ENCODE peak calls at places on chromosomes 12 and 14, in four cellular contexts. U, C, B and A are unnamed samples.

GRCh38 chr12:13112968-13113367 is 9.5 kb upstream of the GSG1 start:
- DNase-seq in C (no peak), U (no peak), B (no peak), A (no peak)

GRCh38 chr14:105876829-105877228 is 350.4 kb downstream of the TMEM121 start:
- DNase-seq in B (no peak), C (no peak), U (no peak), A (no peak)

GRCh38 chr12:93363854-93364297 is 13.8 kb upstream of the NUDT4 start:
- DNase-seq in U (peak), C (no peak), B (no peak), A (no peak)

GRCh38 chr12:24997970-24998582 is 49.2 kb upstream of the BCAT1 start:
- DNase-seq in U (no peak), C (no peak), B (no peak), A (peak)

GRCh38 chr12:106493531-106493930 is 89.3 kb upstream of the RFX4 start:
- DNase-seq in B (no peak), U (no peak), C (peak), A (no peak)

GRCh38 chr14:76564471-76565119 is 188.7 kb downstream of the ESRRB start:
- DNase-seq in B (peak), U (peak), C (no peak), A (no peak)

GRCh38 chr14:93322886-93323596 is 9.8 kb downstream of the BTBD7 start:
- DNase-seq in U (peak), B (no peak), C (no peak), A (no peak)

GRCh38 chr12:25816637-25817036 is 141.8 kb upstream of the RASSF8 start:
- DNase-seq in B (no peak), U (no peak), C (no peak), A (no peak)

GRCh38 chr12:110582286-110583136 is 607 bp downstream of the PPTC7 start:
- DNase-seq in U (peak), C (no peak), B (no peak), A (no peak)
- TF ChIP-seq TCF7L2 in U (no peak), C (no peak), B (no peak), A (no peak)

GRCh38 chr14:63275611-63276010 is 43.1 kb downstream of the GPHB5 start:
- DNase-seq in U (no peak), C (no peak), B (no peak), A (no peak)
- TF ChIP-seq TCF7L2 in U (no peak), C (no peak), B (no peak), A (no peak)

GRCh38 chr12:113698505-113698858 is 226.8 kb upstream of the LHX5 start:
- DNase-seq in B (no peak), U (no peak), C (no peak), A (no peak)

GRCh38 chr12:113702796-113703195 is 231.1 kb upstream of the LHX5 start:
- DNase-seq in C (no peak), U (no peak), B (no peak), A (no peak)

GRCh38 chr12:113697104-113697503 is 225.4 kb upstream of the LHX5 start:
- DNase-seq in C (no peak), U (no peak), B (no peak), A (no peak)

GRCh38 chr12:113697646-113698504 is 226.2 kb upstream of the LHX5 start:
- DNase-seq in U (no peak), B (no peak), C (no peak), A (no peak)

GRCh38 chr12:113700943-113701342 is 229.3 kb upstream of the LHX5 start:
- DNase-seq in C (no peak), U (no peak), B (no peak), A (peak)
- TF ChIP-seq TCF7L2 in C (no peak), U (no peak), B (no peak), A (no peak)

DNA sequence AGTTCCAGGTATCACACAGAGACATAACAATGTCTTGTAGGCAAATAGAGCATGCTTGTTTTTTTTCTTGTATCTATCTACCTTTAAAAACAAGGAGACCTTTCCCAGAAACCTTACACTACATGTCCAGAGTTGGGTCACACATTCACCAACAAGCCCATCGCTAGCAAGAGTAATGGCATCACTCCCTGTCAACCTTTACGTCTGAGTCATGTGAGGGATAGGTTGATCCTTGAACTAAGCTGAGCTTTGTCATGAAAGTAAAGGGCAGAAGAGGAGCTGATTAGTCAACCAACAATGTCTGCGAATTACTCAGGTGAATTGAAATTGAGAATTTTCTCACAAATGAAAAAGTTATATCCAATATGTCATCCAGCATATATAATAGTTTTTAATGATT is 219.4 kb downstream of the CNTN1 start:
- DNase-seq in B (peak), C (no peak), U (no peak), A (no peak)
- TF ChIP-seq TCF7L2 in B (no peak), C (no peak), U (no peak), A (no peak)

GRCh38 chr12:104956870-104957301 is 1.2 kb downstream of the SLC41A2 start:
- DNase-seq in C (no peak), B (no peak), U (no peak), A (no peak)

GRCh38 chr12:104957388-104958008 is 592 bp downstream of the SLC41A2 start:
- DNase-seq in B (no peak), C (no peak), U (peak), A (no peak)

GRCh38 chr12:104958009-104958945 is at the start of gene SLC41A2:
- DNase-seq in U (peak), B (peak), C (peak), A (peak)

GRCh38 chr12:104960464-104960863 is 2.4 kb upstream of the SLC41A2 start:
- DNase-seq in B (no peak), C (no peak), U (no peak), A (no peak)

DNA sequence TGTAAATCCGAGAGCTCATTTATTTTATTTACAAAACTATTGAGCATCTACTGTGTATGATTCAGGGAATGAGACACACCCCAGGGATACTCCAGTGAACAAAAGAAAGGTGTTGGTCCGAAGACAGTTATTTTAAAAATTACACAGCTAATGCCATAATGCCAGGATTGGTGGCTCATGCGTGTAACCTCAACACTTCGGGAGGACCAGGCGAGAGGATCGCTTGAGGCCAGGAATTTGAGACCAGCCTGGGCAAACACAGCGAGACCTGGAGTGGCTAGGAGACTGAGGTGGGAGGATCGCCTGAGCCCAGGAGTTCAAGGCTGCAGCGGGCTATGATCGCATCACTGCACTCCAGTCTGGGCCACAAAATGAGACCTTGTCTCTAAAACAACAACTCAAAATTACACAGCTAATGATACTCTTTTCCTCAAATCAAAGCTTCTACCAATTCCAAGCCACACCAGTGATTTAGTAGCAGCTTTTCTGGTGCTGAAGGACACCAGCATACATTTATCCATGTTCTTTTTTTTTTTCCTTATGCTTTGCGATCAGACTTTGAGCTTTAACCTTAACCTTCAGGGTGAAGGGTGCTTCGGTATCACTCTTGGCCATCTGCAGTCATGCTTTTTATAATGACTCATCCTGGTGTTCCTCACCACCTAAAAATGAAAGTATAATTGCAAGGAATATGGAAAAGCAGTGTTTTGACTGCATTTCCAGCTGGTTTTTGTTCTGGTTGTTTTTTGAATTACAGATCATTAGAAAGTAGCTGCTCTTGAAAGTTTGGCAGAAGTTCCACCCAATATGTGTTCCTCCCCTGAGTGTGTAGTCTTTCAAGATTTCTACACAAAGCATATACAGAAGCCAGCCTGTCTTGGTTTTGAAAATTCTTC is 1.1 kb upstream of the SLC41A2 start:
- DNase-seq in B (no peak), U (peak), C (peak), A (no peak)
- TF ChIP-seq TCF7L2 in B (no peak), U (no peak), C (no peak), A (no peak)

DNA sequence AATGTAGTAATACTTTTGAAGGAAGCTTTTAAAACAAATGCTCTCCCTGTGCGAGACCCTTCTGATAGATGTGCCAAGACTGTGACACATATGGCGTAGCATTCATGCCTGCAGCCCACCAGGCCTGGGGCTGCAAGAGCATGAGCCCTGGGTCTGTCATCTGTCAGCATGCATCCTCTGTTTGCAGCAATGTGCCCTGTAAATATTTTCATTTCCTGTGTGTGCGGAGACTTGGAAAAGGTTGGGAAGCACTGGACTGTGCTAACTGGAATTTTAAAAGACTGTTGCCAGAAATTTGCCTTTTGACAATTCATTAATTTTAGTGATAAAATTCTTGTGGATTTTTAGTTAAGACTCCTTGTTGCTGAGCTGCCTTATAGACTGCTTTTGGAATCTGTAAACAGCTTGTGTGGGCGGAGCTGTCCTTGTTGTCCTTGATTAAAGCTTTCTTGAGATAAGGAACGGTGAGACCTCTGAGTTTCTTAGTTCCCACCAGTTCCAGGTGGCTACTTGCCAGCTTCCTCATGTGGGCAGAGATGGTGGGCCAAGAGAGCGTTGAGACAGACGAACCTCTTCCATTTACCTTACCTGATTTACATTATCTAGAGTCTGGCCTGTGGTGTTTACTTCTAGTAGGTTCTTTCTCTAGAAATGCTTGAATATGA is 23.4 kb downstream of the MARK3 start:
- DNase-seq in C (no peak), B (no peak), U (no peak), A (no peak)
- TF ChIP-seq TCF7L2 in C (no peak), B (no peak), U (no peak), A (no peak)

DNA sequence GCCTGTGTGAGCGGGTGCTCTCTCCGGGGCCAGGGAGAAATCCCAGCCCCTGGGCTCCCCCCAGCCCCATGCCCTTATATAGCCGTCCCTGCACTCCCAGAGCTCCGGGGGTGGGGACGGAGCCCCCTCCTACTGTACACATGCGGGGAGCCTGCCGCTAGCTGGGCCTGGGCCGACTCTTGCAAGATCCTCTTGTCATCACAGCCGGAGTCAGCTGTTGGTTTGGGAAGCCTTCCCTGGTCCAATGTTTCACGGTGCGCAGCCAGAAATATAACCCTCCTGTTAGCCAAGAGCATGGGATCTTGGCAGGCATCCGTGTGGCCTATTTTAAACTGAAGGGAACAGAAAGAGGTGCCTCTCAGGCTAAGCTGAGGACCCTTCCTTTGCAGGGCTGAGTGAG is 175.2 kb downstream of the TSPAN9 start:
- DNase-seq in B (no peak), U (no peak), C (no peak), A (no peak)
- TF ChIP-seq TCF7L2 in B (no peak), U (no peak), C (no peak), A (no peak)

GRCh38 chr12:111677186-111677585 is 8.6 kb downstream of the BRAP start:
- DNase-seq in C (no peak), B (no peak), U (no peak), A (no peak)

GRCh38 chr12:111672822-111673381 is 12.9 kb downstream of the BRAP start:
- DNase-seq in U (no peak), B (no peak), C (no peak), A (no peak)

GRCh38 chr12:111673503-111673902 is 12.3 kb downstream of the BRAP start:
- DNase-seq in B (peak), C (peak), U (peak), A (no peak)
- TF ChIP-seq TCF7L2 in B (no peak), C (no peak), U (no peak), A (no peak)